ENCODE peak calls at places on chromosomes 5 and 9, in four cellular contexts. Y is midbrain, L is nucleus accumbens, C is frontal cortex. U is an unnamed sample.

GRCh38 chr5:98770158-98770910 is 3.1 kb upstream of the RGMB start:
- DNase-seq in L (no peak), Y (peak; percentile 66), C (no peak), U (peak; percentile 69)

GRCh38 chr5:169567079-169567478 is 16.5 kb upstream of the SPDL1 start:
- DNase-seq in Y (no peak), C (no peak), L (no peak), U (peak; percentile 51)

GRCh38 chr5:17223375-17224185 is 6.1 kb downstream of the BASP1 start:
- DNase-seq in Y (no peak), C (no peak), L (no peak), U (no peak)

GRCh38 chr9:19934301-19934868 is 145.5 kb upstream of the SLC24A2 start:
- DNase-seq in Y (no peak), L (no peak), C (peak; percentile 21), U (peak; percentile 42)

GRCh38 chr9:127316586-127317383 is 52.2 kb downstream of the GARNL3 start:
- DNase-seq in C (no peak), Y (no peak), L (no peak), U (no peak)

GRCh38 chr5:167593706-167594105 is 697.7 kb upstream of the WWC1 start:
- DNase-seq in L (no peak), Y (no peak), C (no peak), U (no peak)

GRCh38 chr5:15791859-15792258 is 291.9 kb downstream of the FBXL7 start:
- DNase-seq in Y (no peak), L (no peak), C (no peak), U (no peak)

GRCh38 chr9:75624984-75625383 is 265.5 kb upstream of the PCSK5 start:
- DNase-seq in C (no peak), L (no peak), Y (peak; percentile 11), U (no peak)

GRCh38 chr5:36438765-36439501 is 137.2 kb upstream of the RANBP3L start:
- DNase-seq in L (peak; percentile 7), Y (peak; percentile 66), C (no peak), U (no peak)

GRCh38 chr5:175737481-175737880 is 79.6 kb downstream of the HRH2 start:
- DNase-seq in L (no peak), C (no peak), Y (no peak), U (no peak)

GRCh38 chr9:68805890-68806517 is 101.0 kb downstream of the PIP5K1B start:
- DNase-seq in Y (no peak), L (no peak), C (no peak), U (no peak)

U was measured in fibroblast of pulmonary artery.